ENCODE peak calls at places on chromosomes 12 and 14, in eight cellular contexts. V is endodermal cell; Q is SK-N-SH; K is CD8-positive, alpha-beta T cell; D is GM23248; I is effector memory CD4-positive, alpha-beta T cell; X is IMR-90; S is uterus. B is an unnamed sample. For H3K4me1, the result is how much of the 10 kb centered on the place peaks cover.

GRCh38 chr12:120775862-120776552 is 50.4 kb downstream of the ACADS start:
- DNase-seq in V (no peak), Q (no peak), K (no peak), D (no peak), I (no peak), X (no peak), S (no peak), B (no peak)

GRCh38 chr12:115451785-115452736 is 768.1 kb upstream of the TBX3 start:
- DNase-seq in V (peak), Q (peak), K (no peak), D (peak), I (no peak), X (peak), S (no peak), B (no peak)

GRCh38 chr14:35927727-35928126 is 101.6 kb downstream of the BRMS1L start:
- DNase-seq in V (no peak), Q (no peak), K (no peak), D (no peak), I (no peak), X (no peak), S (no peak), B (no peak)

GRCh38 chr12:117052386-117053049 is 46.7 kb downstream of the TESC start:
- DNase-seq in V (peak), Q (no peak), K (no peak), D (no peak), I (no peak), X (no peak), S (no peak), B (no peak)

GRCh38 chr12:30792648-30793499 is 38.1 kb upstream of the CAPRIN2 start:
- DNase-seq in V (peak), Q (no peak), K (no peak), D (peak), I (no peak), X (peak), S (no peak), B (no peak)

GRCh38 chr12:55934773-55935172 is 3.8 kb downstream of the DGKA start:
- DNase-seq in V (no peak), Q (no peak), K (no peak), D (no peak), I (no peak), X (no peak), S (no peak), B (no peak)

GRCh38 chr14:54652188-54652889 is 85.4 kb downstream of the SAMD4A start:
- DNase-seq in V (peak), Q (no peak), K (no peak), D (peak), I (no peak), X (peak), S (peak), B (no peak)

GRCh38 chr14:63890553-63890952 is 37.7 kb downstream of the SYNE2 start:
- DNase-seq in V (no peak), Q (no peak), K (no peak), D (no peak), I (no peak), X (no peak), S (no peak), B (no peak)

GRCh38 chr14:53273671-53274072 is 120.5 kb upstream of the DDHD1 start:
- DNase-seq in V (no peak), Q (no peak), K (no peak), D (peak), I (no peak), X (peak), S (peak), B (no peak)

GRCh38 chr12:1993871-1994371 is 10.3 kb downstream of the DCP1B start:
- DNase-seq in V (no peak), Q (no peak), K (no peak), D (peak), I (no peak), X (peak), S (no peak), B (no peak)

GRCh38 chr12:13941258-13942249 is 39.8 kb downstream of the GRIN2B start:
- DNase-seq in V (peak), Q (peak), K (no peak), D (peak), I (no peak), X (peak), S (no peak), B (no peak)

GRCh38 chr12:6202331-6202730 is 2.1 kb downstream of the CD9 start:
- DNase-seq in V (no peak), Q (no peak), K (no peak), D (no peak), I (no peak), X (no peak), S (no peak), B (no peak)
- H3K4me3 ChIP-seq in V (no peak), Q (no peak), K (no peak), D (no peak), I (no peak), X (no peak), S (peak), B (no peak)

GRCh38 chr12:52023182-52023975 is 16.6 kb downstream of the TAMALIN start:
- DNase-seq in V (peak), Q (peak), K (peak), D (peak), I (peak), X (peak), S (peak), B (peak)

GRCh38 chr12:52027085-52027843 is 20.5 kb downstream of the TAMALIN start:
- DNase-seq in V (peak), Q (no peak), K (no peak), D (no peak), I (no peak), X (no peak), S (no peak), B (no peak)

GRCh38 chr12:52023976-52024688 is 17.4 kb downstream of the TAMALIN start:
- DNase-seq in V (no peak), Q (no peak), K (no peak), D (no peak), I (no peak), X (no peak), S (no peak), B (no peak)

GRCh38 chr12:52026267-52026666 is 19.5 kb downstream of the TAMALIN start:
- DNase-seq in V (no peak), Q (no peak), K (no peak), D (no peak), I (no peak), X (no peak), S (no peak), B (no peak)

DNA sequence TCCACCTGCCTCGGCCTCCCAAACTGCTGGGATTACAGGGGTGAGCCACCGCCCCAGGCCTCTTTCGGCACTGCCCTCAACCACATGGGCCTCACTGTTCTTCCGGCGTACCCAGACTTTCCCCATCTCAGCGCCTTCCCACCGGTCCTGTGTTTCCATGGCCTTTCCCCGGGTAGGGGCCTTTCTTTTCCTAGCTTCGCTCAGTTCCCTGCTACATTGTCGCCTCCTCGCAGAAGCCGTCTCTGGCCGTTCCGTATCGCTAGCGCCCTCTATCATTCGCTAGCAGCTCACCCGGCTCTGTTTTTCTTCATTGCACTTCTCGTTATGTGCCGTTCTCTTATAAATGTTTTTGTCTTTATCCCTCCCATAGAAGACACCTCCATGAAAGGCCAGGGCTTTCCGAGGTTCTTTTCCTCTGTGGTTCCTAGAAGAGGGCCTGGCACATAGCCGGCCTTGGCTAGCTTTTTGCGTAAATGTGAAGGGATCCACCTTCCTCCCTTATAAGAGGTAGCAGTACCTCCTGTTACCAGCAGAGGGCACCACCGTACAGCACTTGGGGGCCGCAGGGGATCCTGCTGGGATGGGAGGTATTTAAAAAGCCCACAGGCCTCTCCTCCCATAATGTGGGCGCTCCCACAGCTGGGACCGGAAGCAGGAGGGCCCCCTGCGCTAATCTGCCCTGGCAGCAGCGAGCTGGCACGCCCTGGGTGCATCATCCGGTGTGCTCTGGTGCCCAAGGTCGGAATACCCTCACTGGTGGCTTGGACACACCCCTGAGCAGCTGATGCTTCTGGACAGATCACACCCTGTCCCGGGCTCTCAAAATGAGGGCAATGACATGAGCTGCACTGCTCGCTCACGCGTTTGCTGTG is 18.8 kb downstream of the TAMALIN start:
- DNase-seq in V (peak), Q (peak), K (peak), D (peak), I (peak), X (peak), S (peak), B (peak)
- H3K4me1 ChIP-seq in V (under half), Q (under half), K (under half), D (under half), I (under half), X (under half), S (under half), B (under half)

DNA sequence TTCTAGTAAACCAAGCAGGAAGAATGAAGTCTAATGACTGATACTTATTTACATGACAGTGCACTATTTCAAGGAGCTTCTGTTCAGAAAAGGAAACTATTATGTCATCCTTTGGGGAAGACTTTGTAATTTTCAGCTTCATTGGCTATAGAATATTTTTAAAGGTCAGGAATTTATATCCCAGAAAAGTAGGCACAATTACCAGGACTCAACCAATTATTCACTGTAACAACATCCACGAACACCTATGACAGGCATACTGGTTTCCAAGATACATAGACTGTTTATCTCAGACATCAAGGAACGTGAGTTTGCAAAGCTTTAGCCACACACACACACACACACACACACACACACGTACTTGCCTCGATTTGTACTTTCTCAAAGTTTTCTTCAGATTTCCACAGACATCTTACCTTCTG is 23.2 kb downstream of the OR6S1 start:
- DNase-seq in V (no peak), Q (no peak), K (no peak), D (no peak), I (no peak), X (no peak), S (no peak), B (no peak)
- H3K4me3 ChIP-seq in V (no peak), Q (no peak), K (no peak), D (no peak), I (no peak), X (no peak), S (no peak), B (no peak)

DNA sequence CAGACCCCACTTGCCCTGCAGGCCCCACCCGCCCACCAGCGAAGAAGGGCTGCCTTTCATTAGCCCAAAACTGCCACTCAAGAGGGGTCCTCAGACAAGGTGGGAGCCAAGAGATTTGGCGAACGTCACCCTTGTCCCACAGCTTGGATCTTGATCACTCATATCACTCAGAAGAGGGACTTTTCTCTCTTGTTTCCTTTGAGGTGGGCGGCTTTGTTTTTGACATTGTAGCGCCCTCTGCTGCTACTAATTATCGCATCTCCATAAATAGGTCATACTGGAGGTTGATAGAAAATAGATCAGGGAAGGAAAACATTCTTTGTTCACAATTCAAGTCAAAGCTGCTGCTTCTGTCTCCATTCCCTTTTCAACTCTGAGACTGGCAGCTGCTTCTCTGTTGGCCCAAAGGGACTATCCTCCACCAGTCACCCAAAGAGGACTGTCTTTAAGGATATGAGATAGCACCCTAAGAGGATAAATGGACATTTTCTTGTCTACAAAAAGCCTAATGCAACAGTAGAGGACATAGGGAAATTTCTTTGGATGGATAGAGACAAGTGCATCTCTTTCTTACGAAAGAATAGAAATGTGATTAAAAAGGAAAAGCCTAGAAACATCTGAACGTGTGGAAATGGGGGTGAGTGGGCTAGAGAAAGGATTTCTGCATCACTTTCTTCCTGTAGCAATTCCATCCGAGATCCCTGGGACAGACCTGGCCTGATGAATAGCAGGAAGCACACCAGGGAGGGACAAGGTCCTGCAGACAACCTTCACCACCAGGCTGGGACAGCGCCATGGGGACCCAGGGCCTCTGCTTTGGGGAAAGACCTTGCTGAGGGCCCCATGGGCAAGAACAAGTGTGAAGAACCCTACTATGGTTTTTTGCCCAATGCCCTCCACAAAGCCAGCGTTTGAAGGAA is 115.8 kb downstream of the DAD1 start:
- DNase-seq in V (peak), Q (peak), K (no peak), D (peak), I (no peak), X (peak), S (no peak), B (no peak)
- H3K4me1 ChIP-seq in V (under half), Q (under half), K (under half), D (under half), I (under half), X (under half), S (under half), B (under half)

DNA sequence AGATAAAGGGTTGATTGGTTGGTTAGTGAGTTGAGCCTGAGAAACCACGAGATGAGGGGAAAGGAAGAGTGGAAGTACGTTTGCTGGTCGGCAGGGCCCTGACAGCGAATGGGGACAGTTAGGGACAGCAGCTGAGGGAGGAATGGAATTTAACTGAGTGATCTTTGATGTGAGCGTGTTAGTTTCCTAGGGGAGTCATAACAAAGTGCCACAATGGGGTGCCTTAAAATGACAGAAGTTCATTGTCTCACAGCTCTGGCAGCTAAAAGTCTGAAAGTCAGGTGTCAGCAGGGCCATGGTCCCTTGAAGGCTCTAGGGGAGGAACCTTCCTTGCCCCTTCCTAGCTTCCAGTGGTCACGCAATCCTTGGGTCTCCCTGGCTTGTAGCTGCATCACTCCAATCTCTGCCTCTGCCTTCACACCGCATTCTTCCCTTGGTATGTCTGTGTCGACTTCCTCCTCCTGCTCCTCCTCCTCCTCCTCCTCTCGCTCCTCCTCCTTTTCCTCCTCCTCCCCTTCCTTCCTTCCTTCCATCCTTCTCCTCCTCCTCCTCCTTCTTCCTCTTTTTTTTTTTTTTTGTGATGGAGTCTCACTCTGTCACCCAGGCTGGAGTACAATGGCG is 26.0 kb upstream of the RIN3 start:
- DNase-seq in V (peak), Q (no peak), K (no peak), D (no peak), I (no peak), X (no peak), S (no peak), B (no peak)
- H3K4me3 ChIP-seq in V (no peak), Q (no peak), K (no peak), D (no peak), I (no peak), X (no peak), S (no peak), B (no peak)